ENCODE peak calls at places on chromosomes 5 and 9, in four cellular contexts. One of them, this sample, is unnamed.

GRCh38 chr9:88988796-88989641 is 2.2 kb upstream of the S1PR3 start:
- DNase-seq in NCI-H1092: no peak
- DNase-seq in H9: no peak
- DNase-seq in WERI-Rb-1: no peak
- DNase-seq in this sample: peak

GRCh38 chr5:123087173-123088030 is 1.6 kb upstream of the PRDM6 start:
- DNase-seq in NCI-H1092: no peak
- DNase-seq in H9: no peak
- DNase-seq in WERI-Rb-1: peak
- DNase-seq in this sample: peak

GRCh38 chr5:89729623-89730390 is 679.7 kb downstream of the CETN3 start:
- DNase-seq in NCI-H1092: no peak
- DNase-seq in H9: no peak
- DNase-seq in WERI-Rb-1: no peak
- DNase-seq in this sample: no peak

GRCh38 chr9:747567-747966 is 93.9 kb upstream of the DMRT1 start:
- DNase-seq in NCI-H1092: no peak
- DNase-seq in H9: no peak
- DNase-seq in WERI-Rb-1: no peak
- DNase-seq in this sample: no peak

GRCh38 chr5:120139039-120139438 is 325.1 kb upstream of the PRR16 start:
- DNase-seq in NCI-H1092: no peak
- DNase-seq in H9: no peak
- DNase-seq in WERI-Rb-1: no peak
- DNase-seq in this sample: no peak

GRCh38 chr9:112127281-112127680 is 47.8 kb downstream of the SUSD1 start:
- DNase-seq in NCI-H1092: no peak
- DNase-seq in H9: no peak
- DNase-seq in WERI-Rb-1: no peak
- DNase-seq in this sample: no peak

GRCh38 chr5:154794525-154795234 is 39.5 kb downstream of the LARP1 start:
- DNase-seq in NCI-H1092: no peak
- DNase-seq in H9: no peak
- DNase-seq in WERI-Rb-1: no peak
- DNase-seq in this sample: no peak

GRCh38 chr5:96896806-96897205 is 20.5 kb downstream of the ERAP2 start:
- DNase-seq in NCI-H1092: no peak
- DNase-seq in H9: no peak
- DNase-seq in WERI-Rb-1: no peak
- DNase-seq in this sample: no peak

GRCh38 chr5:96875805-96876291 is 452 bp upstream of the ERAP2 start:
- DNase-seq in NCI-H1092: no peak
- DNase-seq in H9: no peak
- DNase-seq in WERI-Rb-1: no peak
- DNase-seq in this sample: no peak

GRCh38 chr9:121727295-121728028 is 76.0 kb downstream of the DAB2IP start:
- DNase-seq in NCI-H1092: no peak
- DNase-seq in H9: no peak
- DNase-seq in WERI-Rb-1: no peak
- DNase-seq in this sample: no peak

GRCh38 chr9:91771027-91771426 is 179.0 kb downstream of the ROR2 start:
- DNase-seq in NCI-H1092: no peak
- DNase-seq in H9: peak
- DNase-seq in WERI-Rb-1: no peak
- DNase-seq in this sample: no peak

GRCh38 chr5:114363837-114364236 is 2.0 kb downstream of the KCNN2 start:
- DNase-seq in NCI-H1092: no peak
- DNase-seq in H9: peak
- DNase-seq in WERI-Rb-1: no peak
- DNase-seq in this sample: no peak

GRCh38 chr5:107389769-107390168 is 281.0 kb downstream of the EFNA5 start:
- DNase-seq in NCI-H1092: no peak
- DNase-seq in H9: no peak
- DNase-seq in WERI-Rb-1: no peak
- DNase-seq in this sample: no peak